ENCODE peak calls at places on chromosome 5, in five cellular contexts. One of them, this sample, is unnamed.

GRCh38 chr5:33261305-33261704 is 179.5 kb upstream of the TARS1 start:
- DNase-seq in tibial artery: no peak
- DNase-seq in CD4-positive, alpha-beta T cell: no peak
- DNase-seq in aorta: no peak
- DNase-seq in mesendoderm: no peak
- DNase-seq in this sample: no peak

GRCh38 chr5:132102101-132102701 is 28.6 kb downstream of the CSF2 start:
- DNase-seq in mesendoderm: no peak
- DNase-seq in CD4-positive, alpha-beta T cell: no peak
- DNase-seq in tibial artery: no peak
- DNase-seq in aorta: no peak
- DNase-seq in this sample: no peak

GRCh38 chr5:87170799-87171198 is 96.9 kb upstream of the RASA1 start:
- DNase-seq in mesendoderm: no peak
- DNase-seq in tibial artery: no peak
- DNase-seq in aorta: no peak
- DNase-seq in CD4-positive, alpha-beta T cell: no peak
- DNase-seq in this sample: no peak

GRCh38 chr5:62395210-62395950 is 8.3 kb downstream of the DIMT1 start:
- DNase-seq in tibial artery: no peak
- DNase-seq in CD4-positive, alpha-beta T cell: no peak
- DNase-seq in mesendoderm: no peak
- DNase-seq in aorta: no peak
- DNase-seq in this sample: no peak

GRCh38 chr5:25995209-25995608 is 1043.2 kb downstream of the CDH9 start:
- DNase-seq in tibial artery: no peak
- DNase-seq in aorta: no peak
- DNase-seq in mesendoderm: no peak
- DNase-seq in CD4-positive, alpha-beta T cell: no peak
- DNase-seq in this sample: no peak

GRCh38 chr5:6780802-6781391 is 67.7 kb downstream of the TENT4A start:
- DNase-seq in tibial artery: no peak
- DNase-seq in CD4-positive, alpha-beta T cell: no peak
- DNase-seq in aorta: no peak
- DNase-seq in mesendoderm: peak
- DNase-seq in this sample: no peak

GRCh38 chr5:105954341-105954740 is 1716.4 kb downstream of the EFNA5 start:
- DNase-seq in mesendoderm: no peak
- DNase-seq in tibial artery: no peak
- DNase-seq in aorta: no peak
- DNase-seq in CD4-positive, alpha-beta T cell: no peak
- DNase-seq in this sample: no peak

GRCh38 chr5:120657083-120657482 is 193.0 kb downstream of the PRR16 start:
- DNase-seq in CD4-positive, alpha-beta T cell: no peak
- DNase-seq in aorta: no peak
- DNase-seq in tibial artery: no peak
- DNase-seq in mesendoderm: peak
- DNase-seq in this sample: no peak

GRCh38 chr5:67089200-67089725 is 107.3 kb downstream of the CD180 start:
- DNase-seq in mesendoderm: no peak
- DNase-seq in aorta: no peak
- DNase-seq in CD4-positive, alpha-beta T cell: no peak
- DNase-seq in tibial artery: no peak
- DNase-seq in this sample: no peak

GRCh38 chr5:1505506-1506241 is 18.1 kb downstream of the LPCAT1 start:
- DNase-seq in aorta: peak
- DNase-seq in tibial artery: no peak
- DNase-seq in mesendoderm: peak
- DNase-seq in CD4-positive, alpha-beta T cell: no peak
- DNase-seq in this sample: no peak

GRCh38 chr5:67063791-67064190 is 132.8 kb downstream of the CD180 start:
- DNase-seq in mesendoderm: no peak
- DNase-seq in CD4-positive, alpha-beta T cell: no peak
- DNase-seq in aorta: no peak
- DNase-seq in tibial artery: no peak
- DNase-seq in this sample: no peak

GRCh38 chr5:115850771-115851416 is 9.2 kb downstream of the AP3S1 start:
- DNase-seq in mesendoderm: no peak
- DNase-seq in CD4-positive, alpha-beta T cell: no peak
- DNase-seq in tibial artery: no peak
- DNase-seq in aorta: no peak
- DNase-seq in this sample: no peak

GRCh38 chr5:132059043-132059695 is 1.3 kb upstream of the IL3 start:
- DNase-seq in tibial artery: no peak
- DNase-seq in CD4-positive, alpha-beta T cell: no peak
- DNase-seq in mesendoderm: no peak
- DNase-seq in aorta: no peak
- DNase-seq in this sample: no peak

GRCh38 chr5:36861820-36862219 is 14.7 kb upstream of the NIPBL start:
- DNase-seq in CD4-positive, alpha-beta T cell: no peak
- DNase-seq in aorta: no peak
- DNase-seq in mesendoderm: no peak
- DNase-seq in tibial artery: no peak
- DNase-seq in this sample: no peak

GRCh38 chr5:172407241-172407691 is 47.1 kb downstream of the SH3PXD2B start:
- DNase-seq in aorta: no peak
- DNase-seq in CD4-positive, alpha-beta T cell: no peak
- DNase-seq in tibial artery: no peak
- DNase-seq in mesendoderm: no peak
- DNase-seq in this sample: no peak
- H3K27ac ChIP-seq in aorta: no peak
- H3K27ac ChIP-seq in CD4-positive, alpha-beta T cell: no peak
- H3K27ac ChIP-seq in tibial artery: peak
- H3K27ac ChIP-seq in mesendoderm: no peak
- H3K27ac ChIP-seq in this sample: no peak

GRCh38 chr5:155594270-155594669 is 580.7 kb downstream of the KIF4B start:
- DNase-seq in mesendoderm: peak
- DNase-seq in tibial artery: no peak
- DNase-seq in CD4-positive, alpha-beta T cell: no peak
- DNase-seq in aorta: no peak
- DNase-seq in this sample: no peak
- H3K27ac ChIP-seq in mesendoderm: no peak
- H3K27ac ChIP-seq in tibial artery: no peak
- H3K27ac ChIP-seq in CD4-positive, alpha-beta T cell: no peak
- H3K27ac ChIP-seq in aorta: no peak
- H3K27ac ChIP-seq in this sample: no peak

DNA sequence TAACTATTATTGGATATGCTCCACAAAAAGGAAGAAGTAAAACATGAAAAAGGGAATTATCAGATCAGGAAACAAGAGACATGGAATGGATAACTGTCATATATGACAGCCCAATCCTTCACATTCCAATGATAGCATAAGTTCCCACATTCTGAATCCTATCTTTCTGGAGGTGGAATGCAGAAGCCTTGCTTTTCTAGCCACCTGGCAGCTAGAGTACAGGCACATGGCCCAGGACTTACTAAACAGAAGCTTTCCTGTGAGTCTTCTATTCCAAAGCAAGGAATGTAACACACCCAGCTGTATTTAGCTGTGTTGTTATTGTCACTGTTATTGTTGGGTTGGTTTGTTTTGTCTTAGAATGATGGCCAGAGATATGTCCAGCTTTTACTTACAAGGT is 780.5 kb upstream of the ZNF608 start:
- DNase-seq in mesendoderm: no peak
- DNase-seq in CD4-positive, alpha-beta T cell: no peak
- DNase-seq in aorta: no peak
- DNase-seq in tibial artery: no peak
- DNase-seq in this sample: no peak
- H3K27ac ChIP-seq in mesendoderm: no peak
- H3K27ac ChIP-seq in CD4-positive, alpha-beta T cell: no peak
- H3K27ac ChIP-seq in aorta: no peak
- H3K27ac ChIP-seq in tibial artery: no peak
- H3K27ac ChIP-seq in this sample: no peak

GRCh38 chr5:180330270-180330648 is 22.9 kb downstream of the GFPT2 start:
- DNase-seq in tibial artery: no peak
- DNase-seq in mesendoderm: no peak
- DNase-seq in CD4-positive, alpha-beta T cell: no peak
- DNase-seq in aorta: no peak
- DNase-seq in this sample: no peak
- H3K27ac ChIP-seq in tibial artery: peak
- H3K27ac ChIP-seq in mesendoderm: peak
- H3K27ac ChIP-seq in CD4-positive, alpha-beta T cell: no peak
- H3K27ac ChIP-seq in aorta: no peak
- H3K27ac ChIP-seq in this sample: no peak

GRCh38 chr5:111535879-111536549 is 23.7 kb upstream of the STARD4 start:
- DNase-seq in tibial artery: no peak
- DNase-seq in CD4-positive, alpha-beta T cell: no peak
- DNase-seq in aorta: no peak
- DNase-seq in mesendoderm: no peak
- DNase-seq in this sample: no peak
- H3K27ac ChIP-seq in tibial artery: no peak
- H3K27ac ChIP-seq in CD4-positive, alpha-beta T cell: no peak
- H3K27ac ChIP-seq in aorta: no peak
- H3K27ac ChIP-seq in mesendoderm: no peak
- H3K27ac ChIP-seq in this sample: no peak

GRCh38 chr5:125199373-125199772 is 452.9 kb upstream of the ZNF608 start:
- DNase-seq in mesendoderm: no peak
- DNase-seq in aorta: no peak
- DNase-seq in tibial artery: no peak
- DNase-seq in CD4-positive, alpha-beta T cell: no peak
- DNase-seq in this sample: no peak

GRCh38 chr5:125198270-125198974 is 452.0 kb upstream of the ZNF608 start:
- DNase-seq in mesendoderm: no peak
- DNase-seq in aorta: peak
- DNase-seq in tibial artery: peak
- DNase-seq in CD4-positive, alpha-beta T cell: no peak
- DNase-seq in this sample: peak

GRCh38 chr5:125202353-125202752 is 455.9 kb upstream of the ZNF608 start:
- DNase-seq in mesendoderm: no peak
- DNase-seq in tibial artery: no peak
- DNase-seq in CD4-positive, alpha-beta T cell: no peak
- DNase-seq in aorta: no peak
- DNase-seq in this sample: no peak

GRCh38 chr5:125200842-125201373 is 454.5 kb upstream of the ZNF608 start:
- DNase-seq in tibial artery: no peak
- DNase-seq in CD4-positive, alpha-beta T cell: no peak
- DNase-seq in mesendoderm: no peak
- DNase-seq in aorta: no peak
- DNase-seq in this sample: no peak

GRCh38 chr5:125199968-125200841 is 453.8 kb upstream of the ZNF608 start:
- DNase-seq in aorta: no peak
- DNase-seq in mesendoderm: peak
- DNase-seq in tibial artery: no peak
- DNase-seq in CD4-positive, alpha-beta T cell: no peak
- DNase-seq in this sample: no peak
- H3K27ac ChIP-seq in aorta: no peak
- H3K27ac ChIP-seq in mesendoderm: no peak
- H3K27ac ChIP-seq in tibial artery: no peak
- H3K27ac ChIP-seq in CD4-positive, alpha-beta T cell: no peak
- H3K27ac ChIP-seq in this sample: peak

DNA sequence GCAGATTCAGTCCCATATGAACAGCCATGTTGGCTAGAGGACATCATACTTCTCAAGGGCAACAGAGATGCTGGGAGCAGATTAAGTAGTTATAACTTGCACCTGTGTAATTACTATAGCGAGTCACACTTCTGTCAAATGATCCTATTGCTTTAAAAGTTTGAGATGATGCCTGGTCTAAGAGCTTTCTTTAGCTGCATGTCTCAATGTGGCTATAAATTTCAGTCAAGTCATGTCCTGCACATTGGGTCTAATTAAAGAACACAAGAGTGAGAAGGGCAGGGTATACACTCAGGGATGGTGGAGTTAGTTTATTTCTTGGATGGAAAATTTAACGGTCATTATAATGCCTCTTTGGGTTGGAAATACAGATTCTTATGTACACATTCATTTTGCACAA is 557.3 kb downstream of the RAB3C start:
- DNase-seq in CD4-positive, alpha-beta T cell: no peak
- DNase-seq in tibial artery: no peak
- DNase-seq in aorta: no peak
- DNase-seq in mesendoderm: no peak
- DNase-seq in this sample: no peak
- H3K27ac ChIP-seq in CD4-positive, alpha-beta T cell: no peak
- H3K27ac ChIP-seq in tibial artery: no peak
- H3K27ac ChIP-seq in aorta: no peak
- H3K27ac ChIP-seq in mesendoderm: no peak
- H3K27ac ChIP-seq in this sample: no peak

DNA sequence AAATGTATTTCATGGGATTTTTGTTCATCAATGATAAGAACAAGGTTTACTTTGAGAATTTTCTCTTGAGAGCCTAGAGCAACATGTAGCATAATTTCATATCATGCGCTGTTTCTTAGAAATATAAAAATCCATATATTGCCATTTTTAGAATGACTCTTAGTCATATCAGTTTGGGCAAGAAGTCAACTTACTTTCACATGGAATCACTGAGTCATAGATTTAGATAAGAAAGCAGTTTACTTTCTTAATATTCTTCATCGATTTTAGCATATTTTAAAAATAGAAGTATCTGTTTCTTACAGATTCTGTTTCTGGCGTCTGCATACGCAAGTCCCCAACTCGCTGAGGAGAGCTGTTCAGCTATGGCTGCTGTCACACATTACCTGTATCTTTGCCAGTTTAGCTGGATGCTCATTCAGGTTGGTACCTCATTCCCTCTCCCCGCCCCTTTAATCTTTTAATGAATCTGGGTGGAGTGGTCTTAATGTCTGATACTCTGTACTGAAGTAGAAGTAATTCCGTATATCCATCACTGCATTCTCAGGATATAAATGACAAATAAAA is 406.6 kb downstream of the ADGRV1 start:
- DNase-seq in mesendoderm: no peak
- DNase-seq in aorta: no peak
- DNase-seq in tibial artery: no peak
- DNase-seq in CD4-positive, alpha-beta T cell: no peak
- DNase-seq in this sample: no peak
- H3K27ac ChIP-seq in mesendoderm: no peak
- H3K27ac ChIP-seq in aorta: no peak
- H3K27ac ChIP-seq in tibial artery: no peak
- H3K27ac ChIP-seq in CD4-positive, alpha-beta T cell: no peak
- H3K27ac ChIP-seq in this sample: no peak